ENCODE peak calls at places on chromosome 12, in seven cellular contexts. C is foreskin fibroblast; V is CD8-positive, alpha-beta T cell; I is GM12865; F is fibroblast of pulmonary artery; D is glutamatergic neuron; J is AG10803. U is an unnamed sample.
A peak's percentile ranks its signal among the peaks of the same experiment; 100 is the strongest.

GRCh38 chr12:78062781-78063180 is 232.1 kb downstream of the NAV3 start:
- DNase-seq in C (peak; percentile 75), D (no peak), V (no peak), J (peak; percentile 68), F (peak; percentile 87), I (no peak), U (no peak)

GRCh38 chr12:107200394-107200793 is 107.0 kb upstream of the CRY1 start:
- DNase-seq in I (peak; percentile 3), D (no peak), J (peak; percentile 16), F (peak; percentile 40), V (no peak), C (peak; percentile 56), U (no peak)

GRCh38 chr12:108609535-108610335 is 11.9 kb upstream of the TMEM119 start:
- DNase-seq in C (peak; percentile 97), D (no peak), J (peak; percentile 95), F (peak; percentile 74), I (peak; percentile 76), V (no peak), U (no peak)

GRCh38 chr12:67740706-67741105 is 92.2 kb downstream of the DYRK2 start:
- DNase-seq in F (no peak), I (no peak), C (no peak), J (no peak), D (no peak), V (no peak), U (no peak)

GRCh38 chr12:80277732-80278131 is 166.3 kb upstream of the PTPRQ start:
- DNase-seq in J (no peak), C (peak; percentile 34), D (no peak), F (no peak), V (no peak), I (no peak), U (no peak)

GRCh38 chr12:58420496-58420895 is 479.1 kb downstream of the ATP23 start:
- DNase-seq in I (no peak), D (no peak), V (no peak), J (peak; percentile 80), C (peak; percentile 82), F (no peak), U (no peak)

GRCh38 chr12:66861157-66861750 is 182.4 kb upstream of the GRIP1 start:
- DNase-seq in J (peak; percentile 52), I (peak; percentile 66), V (peak; percentile 41), F (peak; percentile 70), D (peak; percentile 81), C (peak; percentile 74), U (peak; percentile 5)

GRCh38 chr12:23204933-23205778 is 580.2 kb downstream of the ETNK1 start:
- DNase-seq in D (no peak), I (peak; percentile 74), C (peak; percentile 50), J (peak; percentile 57), F (peak; percentile 78), V (no peak), U (peak; percentile 50)

GRCh38 chr12:52313461-52313860 is 7.7 kb downstream of the KRT83 start:
- DNase-seq in J (no peak), V (no peak), I (no peak), F (no peak), C (no peak), D (no peak), U (no peak)

GRCh38 chr12:102227954-102228353 is 30.3 kb upstream of the PMCH start:
- DNase-seq in F (no peak), C (no peak), D (no peak), J (no peak), V (no peak), I (no peak), U (no peak)

GRCh38 chr12:57106021-57106708 is 5.0 kb downstream of the STAT6 start:
- DNase-seq in C (no peak), I (no peak), J (no peak), D (no peak), V (no peak), F (no peak), U (peak; percentile 22)

GRCh38 chr12:21559855-21560569 is 33.9 kb downstream of the SPX start:
- DNase-seq in V (no peak), I (no peak), D (no peak), C (peak; percentile 54), F (peak; percentile 86), J (peak; percentile 2), U (no peak)

GRCh38 chr12:108152179-108152538 is 23.1 kb downstream of the WSCD2 start:
- DNase-seq in F (no peak), C (no peak), I (no peak), V (no peak), D (no peak), J (no peak), U (no peak)

GRCh38 chr12:31506907-31507306 is 84.0 kb downstream of the DENND5B start:
- DNase-seq in I (no peak), C (no peak), F (peak; percentile 83), J (peak; percentile 53), V (no peak), D (no peak), U (no peak)

GRCh38 chr12:119803391-119803791 is 73.7 kb downstream of the CIT start:
- DNase-seq in F (peak; percentile 29), D (peak; percentile 48), C (peak; percentile 91), V (no peak), I (no peak), J (peak; percentile 77), U (no peak)

GRCh38 chr12:109995703-109996482 is at the start of gene GIT2:
- DNase-seq in F (peak; percentile 91), C (peak; percentile 95), V (peak; percentile 87), D (peak; percentile 94), J (peak; percentile 88), I (peak; percentile 97), U (peak; percentile 95)

GRCh38 chr12:100518376-100518775 is 44.7 kb downstream of the NR1H4 start:
- DNase-seq in C (no peak), V (no peak), J (no peak), F (no peak), D (no peak), I (no peak), U (no peak)

GRCh38 chr12:124752437-124753229 is 111.0 kb downstream of the SCARB1 start:
- DNase-seq in C (peak; percentile 78), J (peak; percentile 74), V (no peak), D (no peak), I (no peak), F (peak; percentile 66), U (no peak)

GRCh38 chr12:100445081-100445481 is 28.6 kb upstream of the NR1H4 start:
- DNase-seq in I (no peak), J (no peak), V (no peak), F (no peak), D (no peak), C (no peak), U (no peak)

GRCh38 chr12:3117144-3117581 is 40.0 kb downstream of the TSPAN9 start:
- DNase-seq in V (no peak), D (no peak), C (peak; percentile 77), I (no peak), F (peak; percentile 96), J (peak; percentile 65), U (no peak)

GRCh38 chr12:34363050-34363673 is 340.9 kb downstream of the ALG10 start:
- DNase-seq in I (no peak), J (no peak), D (no peak), C (no peak), V (no peak), F (no peak), U (no peak)

GRCh38 chr12:107400686-107401447 is 284.7 kb upstream of the PWP1 start:
- DNase-seq in C (peak; percentile 43), F (peak; percentile 79), I (no peak), J (peak; percentile 72), V (no peak), D (no peak), U (no peak)

GRCh38 chr12:123101467-123102004 is 49.4 kb downstream of the PITPNM2 start:
- DNase-seq in V (no peak), C (no peak), J (no peak), F (no peak), I (no peak), D (no peak), U (no peak)

GRCh38 chr12:90961154-90961553 is 6.2 kb upstream of the CCER1 start:
- DNase-seq in C (no peak), V (no peak), I (no peak), F (no peak), J (no peak), D (no peak), U (no peak)

DNA sequence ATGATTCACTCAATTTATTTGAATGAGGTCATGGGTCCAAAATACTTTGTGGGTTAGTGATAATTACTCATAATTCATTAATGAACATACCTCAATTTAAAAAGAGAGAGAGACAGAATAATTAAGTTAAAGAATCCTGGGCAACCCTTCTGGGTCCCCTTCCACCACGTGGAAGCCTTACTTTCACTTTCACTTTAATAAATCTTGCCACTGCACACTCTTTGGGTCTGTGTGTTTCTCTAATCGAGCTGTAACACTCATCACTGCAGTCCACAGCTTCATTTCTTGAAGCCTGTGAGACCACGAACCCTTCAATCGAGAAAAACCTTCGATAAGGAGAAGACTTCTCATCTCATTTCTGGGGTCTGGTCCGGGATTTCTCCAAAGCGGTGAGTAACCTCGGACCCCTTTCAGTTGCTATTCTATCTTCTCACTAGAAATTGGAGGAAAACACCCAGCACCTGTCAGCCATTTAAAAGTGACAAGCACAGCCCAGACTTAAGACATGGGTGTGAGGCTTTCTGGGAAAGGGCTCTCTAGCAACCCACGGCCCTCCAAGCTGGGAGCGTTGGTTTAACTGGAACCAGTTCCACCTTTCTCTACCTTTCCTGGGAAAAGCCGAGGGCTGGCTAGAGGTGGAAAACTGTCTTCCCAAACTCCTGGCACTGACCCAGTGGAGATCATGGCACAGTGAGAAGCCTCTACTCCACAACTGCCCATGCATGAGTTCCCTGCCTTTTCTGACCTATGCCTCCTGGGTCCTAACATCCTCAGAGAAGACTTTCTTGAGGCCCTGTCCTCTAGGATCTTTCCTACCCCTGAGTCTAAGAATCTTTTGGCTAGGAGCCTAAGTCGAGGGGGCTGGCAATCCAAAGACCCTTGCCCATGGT is 148.8 kb upstream of the ATF7IP start:
- DNase-seq in D (no peak), I (peak; percentile 46), J (peak; percentile 7), V (no peak), F (peak; percentile 13), C (peak; percentile 41), U (no peak)
- TF ChIP-seq CTCF in D (no peak), I (no peak), J (no peak), V (no peak), F (no peak), C (no peak), U (no peak)

GRCh38 chr12:56041579-56042429 is at the start of gene RPS26:
- DNase-seq in F (peak; percentile 100), V (peak; percentile 79), D (peak; percentile 90), J (peak; percentile 99), C (peak; percentile 100), I (peak; percentile 100), U (peak; percentile 89)
- TF ChIP-seq CTCF in F (peak; percentile 41), V (peak; percentile 48), D (no peak), J (peak; percentile 35), C (peak; percentile 25), I (peak; percentile 56), U (peak; percentile 50)

GRCh38 chr12:113955109-113955970 is 10.8 kb downstream of the RBM19 start:
- DNase-seq in C (peak; percentile 45), I (peak; percentile 28), J (no peak), V (no peak), F (peak; percentile 31), D (peak; percentile 64), U (no peak)
- TF ChIP-seq CTCF in C (peak; percentile 64), I (peak; percentile 57), J (peak; percentile 49), V (no peak), F (peak; percentile 63), D (peak; percentile 49), U (peak; percentile 19)

GRCh38 chr12:103495783-103496456 is at the start of gene C12orf42:
- DNase-seq in D (peak; percentile 69), C (peak; percentile 60), F (peak; percentile 4), J (peak; percentile 9), V (peak; percentile 10), I (peak; percentile 63), U (peak; percentile 72)
- TF ChIP-seq CTCF in D (peak; percentile 51), C (peak; percentile 29), F (peak; percentile 34), J (peak; percentile 56), V (peak; percentile 29), I (peak; percentile 69), U (peak; percentile 80)